ENCODE peak calls at places on chromosomes 2 and 18, in four cellular contexts. One of them, this sample, is unnamed.

GRCh38 chr18:26747131-26747475 is 118.4 kb downstream of the AQP4 start:
- DNase-seq in fibroblast of pulmonary artery: no peak
- DNase-seq in GM23248: peak
- DNase-seq in effector memory CD4-positive, alpha-beta T cell: no peak
- DNase-seq in this sample: no peak

GRCh38 chr2:109521751-109522374 is 91.9 kb downstream of the SEPTIN10 start:
- DNase-seq in effector memory CD4-positive, alpha-beta T cell: no peak
- DNase-seq in GM23248: no peak
- DNase-seq in fibroblast of pulmonary artery: no peak
- DNase-seq in this sample: no peak

GRCh38 chr2:152466041-152466440 is 131.1 kb downstream of the FMNL2 start:
- DNase-seq in effector memory CD4-positive, alpha-beta T cell: no peak
- DNase-seq in fibroblast of pulmonary artery: peak
- DNase-seq in GM23248: no peak
- DNase-seq in this sample: no peak

GRCh38 chr2:42567806-42568429 is 514 bp upstream of the MTA3 start:
- DNase-seq in GM23248: peak
- DNase-seq in fibroblast of pulmonary artery: peak
- DNase-seq in effector memory CD4-positive, alpha-beta T cell: no peak
- DNase-seq in this sample: no peak

GRCh38 chr18:9771261-9771976 is 63.3 kb downstream of the RAB31 start:
- DNase-seq in fibroblast of pulmonary artery: peak
- DNase-seq in effector memory CD4-positive, alpha-beta T cell: peak
- DNase-seq in GM23248: peak
- DNase-seq in this sample: no peak

GRCh38 chr2:94869131-94869530 is 2.1 kb upstream of the TEKT4 start:
- DNase-seq in GM23248: no peak
- DNase-seq in effector memory CD4-positive, alpha-beta T cell: no peak
- DNase-seq in fibroblast of pulmonary artery: no peak
- DNase-seq in this sample: no peak

GRCh38 chr2:32688511-32688910 is 60.7 kb downstream of the TTC27 start:
- DNase-seq in fibroblast of pulmonary artery: peak
- DNase-seq in effector memory CD4-positive, alpha-beta T cell: no peak
- DNase-seq in GM23248: peak
- DNase-seq in this sample: peak

GRCh38 chr2:191262436-191262835 is 17.2 kb downstream of the MYO1B start:
- DNase-seq in fibroblast of pulmonary artery: peak
- DNase-seq in GM23248: no peak
- DNase-seq in effector memory CD4-positive, alpha-beta T cell: no peak
- DNase-seq in this sample: no peak

GRCh38 chr2:221571391-221572179 is 519 bp downstream of the EPHA4 start:
- DNase-seq in effector memory CD4-positive, alpha-beta T cell: peak
- DNase-seq in GM23248: peak
- DNase-seq in fibroblast of pulmonary artery: peak
- DNase-seq in this sample: no peak

GRCh38 chr2:241052677-241053360 is 49.3 kb downstream of the MTERF4 start:
- DNase-seq in fibroblast of pulmonary artery: no peak
- DNase-seq in effector memory CD4-positive, alpha-beta T cell: no peak
- DNase-seq in GM23248: no peak
- DNase-seq in this sample: no peak

GRCh38 chr18:58292675-58293074 is 248.6 kb downstream of the NEDD4L start:
- DNase-seq in effector memory CD4-positive, alpha-beta T cell: no peak
- DNase-seq in GM23248: no peak
- DNase-seq in fibroblast of pulmonary artery: no peak
- DNase-seq in this sample: no peak

GRCh38 chr2:187313831-187314230 is 134.2 kb downstream of the CALCRL start:
- DNase-seq in GM23248: no peak
- DNase-seq in fibroblast of pulmonary artery: no peak
- DNase-seq in effector memory CD4-positive, alpha-beta T cell: no peak
- DNase-seq in this sample: no peak

DNA sequence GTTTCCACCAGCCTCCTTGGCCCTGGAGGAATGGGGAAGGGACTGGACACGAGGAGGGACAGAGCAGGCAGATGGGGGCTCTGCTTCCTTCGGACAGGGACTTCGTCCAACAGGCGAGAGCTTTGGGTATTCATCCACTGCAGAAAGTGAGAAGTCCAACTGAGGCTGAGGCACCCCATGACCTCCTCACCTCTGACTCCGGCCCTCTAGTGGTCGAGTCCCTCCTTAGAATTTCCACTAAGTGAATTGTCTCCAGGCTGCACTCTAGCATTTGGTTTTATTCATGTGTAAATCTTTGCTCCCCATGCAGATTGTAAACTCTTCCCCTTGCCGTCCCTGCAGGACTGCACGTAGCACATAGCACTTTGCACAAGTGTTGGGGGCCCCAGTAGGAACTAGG is 75.6 kb downstream of the TMEM247 start:
- DNase-seq in fibroblast of pulmonary artery: no peak
- DNase-seq in effector memory CD4-positive, alpha-beta T cell: no peak
- DNase-seq in GM23248: no peak
- DNase-seq in this sample: no peak
- H3K4me3 ChIP-seq in fibroblast of pulmonary artery: no peak
- H3K4me3 ChIP-seq in effector memory CD4-positive, alpha-beta T cell: no peak
- H3K4me3 ChIP-seq in GM23248: no peak
- H3K4me3 ChIP-seq in this sample: no peak

DNA sequence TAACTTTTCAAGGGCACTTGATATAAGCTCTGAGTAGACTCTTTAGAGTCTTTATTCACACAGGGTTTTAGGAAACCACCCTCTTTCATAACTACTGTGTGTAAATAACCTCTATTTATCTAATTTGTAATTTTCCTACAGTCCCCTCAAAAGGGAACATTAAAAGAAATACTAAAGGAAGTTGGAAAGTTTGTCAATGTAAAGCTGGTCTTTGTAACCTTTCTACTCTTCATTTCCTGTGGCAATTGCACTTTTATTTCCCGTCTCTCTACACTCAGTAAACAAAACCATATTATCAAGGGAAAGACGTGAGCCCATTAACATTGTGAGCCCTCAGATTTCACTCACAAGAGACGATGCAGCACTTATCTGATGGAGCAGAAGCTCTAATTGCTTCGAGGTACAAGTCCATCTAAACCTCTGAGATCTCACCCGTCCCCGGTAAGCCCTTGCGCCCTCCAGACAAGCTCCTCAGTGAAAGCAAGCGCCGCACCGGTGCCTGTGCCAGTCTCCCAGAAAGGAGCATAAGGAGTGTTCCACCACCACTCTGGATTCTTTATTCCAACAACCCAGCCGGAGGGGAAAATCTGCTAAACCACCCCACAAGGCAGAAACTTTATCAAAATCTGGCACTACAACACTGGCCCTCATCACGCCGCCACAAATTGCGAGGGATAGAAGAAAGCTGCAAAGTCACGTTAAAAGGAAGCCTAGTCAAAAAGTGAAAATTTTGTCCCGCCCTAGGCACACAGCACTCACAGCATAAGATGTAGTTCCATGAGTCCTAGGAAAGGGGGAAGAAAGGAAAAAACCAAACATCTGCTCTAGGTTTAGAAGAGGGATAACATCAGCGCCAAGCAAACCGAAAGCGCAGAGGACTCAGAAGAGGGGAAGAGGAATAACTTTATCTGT is 906 bp upstream of the HOXD1 start:
- DNase-seq in GM23248: peak
- DNase-seq in effector memory CD4-positive, alpha-beta T cell: no peak
- DNase-seq in fibroblast of pulmonary artery: no peak
- DNase-seq in this sample: no peak
- H3K4me3 ChIP-seq in GM23248: peak
- H3K4me3 ChIP-seq in effector memory CD4-positive, alpha-beta T cell: peak
- H3K4me3 ChIP-seq in fibroblast of pulmonary artery: peak
- H3K4me3 ChIP-seq in this sample: peak

GRCh38 chr2:217941886-217942728 is 60.7 kb downstream of the TNS1 start:
- DNase-seq in effector memory CD4-positive, alpha-beta T cell: no peak
- DNase-seq in GM23248: no peak
- DNase-seq in fibroblast of pulmonary artery: no peak
- DNase-seq in this sample: no peak
- H3K4me3 ChIP-seq in effector memory CD4-positive, alpha-beta T cell: no peak
- H3K4me3 ChIP-seq in GM23248: peak
- H3K4me3 ChIP-seq in fibroblast of pulmonary artery: peak
- H3K4me3 ChIP-seq in this sample: peak

GRCh38 chr2:199471443-199472057 is 13.8 kb upstream of the SATB2 start:
- DNase-seq in effector memory CD4-positive, alpha-beta T cell: no peak
- DNase-seq in fibroblast of pulmonary artery: peak
- DNase-seq in GM23248: peak
- DNase-seq in this sample: no peak
- H3K4me3 ChIP-seq in effector memory CD4-positive, alpha-beta T cell: no peak
- H3K4me3 ChIP-seq in fibroblast of pulmonary artery: no peak
- H3K4me3 ChIP-seq in GM23248: peak
- H3K4me3 ChIP-seq in this sample: peak

GRCh38 chr18:24395049-24395780 is 2.4 kb downstream of the OSBPL1A start:
- DNase-seq in GM23248: peak
- DNase-seq in fibroblast of pulmonary artery: no peak
- DNase-seq in effector memory CD4-positive, alpha-beta T cell: no peak
- DNase-seq in this sample: no peak

GRCh38 chr18:24398515-24398914 is 891 bp upstream of the OSBPL1A start:
- DNase-seq in effector memory CD4-positive, alpha-beta T cell: no peak
- DNase-seq in fibroblast of pulmonary artery: no peak
- DNase-seq in GM23248: peak
- DNase-seq in this sample: no peak

GRCh38 chr18:24397694-24398365 is at the start of gene OSBPL1A:
- DNase-seq in fibroblast of pulmonary artery: peak
- DNase-seq in effector memory CD4-positive, alpha-beta T cell: peak
- DNase-seq in GM23248: peak
- DNase-seq in this sample: peak

GRCh38 chr18:24397131-24397693 is 412 bp downstream of the OSBPL1A start:
- DNase-seq in fibroblast of pulmonary artery: peak
- DNase-seq in GM23248: peak
- DNase-seq in effector memory CD4-positive, alpha-beta T cell: no peak
- DNase-seq in this sample: peak

DNA sequence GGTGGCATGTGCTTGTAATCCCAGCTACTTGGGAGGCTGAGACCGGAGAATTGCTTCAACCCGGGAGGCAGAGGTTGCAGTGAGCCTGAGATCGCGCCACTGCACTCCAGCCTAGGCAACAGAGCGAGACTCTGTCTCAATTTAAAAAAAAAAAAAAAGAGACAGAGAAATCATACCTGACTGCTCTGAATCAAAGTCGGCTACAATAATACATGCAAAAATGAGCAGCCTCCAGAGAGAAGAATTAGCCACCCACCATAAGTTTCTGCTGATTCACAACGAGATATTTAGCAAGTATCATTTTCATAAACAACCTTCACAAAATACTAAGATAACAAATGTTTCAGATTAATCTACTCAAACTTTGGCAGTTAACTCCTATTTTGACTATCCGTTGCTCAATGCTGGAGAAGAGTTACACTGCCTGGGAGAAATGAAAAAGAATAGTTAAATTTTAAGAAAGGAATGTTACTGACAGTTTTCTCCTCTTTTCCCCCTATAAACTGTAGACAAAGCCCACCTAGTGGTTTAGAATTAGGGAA is 1.5 kb downstream of the OSBPL1A start:
- DNase-seq in fibroblast of pulmonary artery: no peak
- DNase-seq in GM23248: peak
- DNase-seq in effector memory CD4-positive, alpha-beta T cell: no peak
- DNase-seq in this sample: no peak
- H3K4me3 ChIP-seq in fibroblast of pulmonary artery: peak
- H3K4me3 ChIP-seq in GM23248: peak
- H3K4me3 ChIP-seq in effector memory CD4-positive, alpha-beta T cell: no peak
- H3K4me3 ChIP-seq in this sample: peak

GRCh38 chr2:111626037-111626861 is 257.7 kb downstream of the ANAPC1 start:
- DNase-seq in GM23248: no peak
- DNase-seq in fibroblast of pulmonary artery: no peak
- DNase-seq in effector memory CD4-positive, alpha-beta T cell: no peak
- DNase-seq in this sample: no peak
- H3K4me3 ChIP-seq in GM23248: no peak
- H3K4me3 ChIP-seq in fibroblast of pulmonary artery: no peak
- H3K4me3 ChIP-seq in effector memory CD4-positive, alpha-beta T cell: no peak
- H3K4me3 ChIP-seq in this sample: no peak

This sample was measured in skeletal muscle cell.